ENCODE peak calls at places on chromosomes 3 and 15, in five cellular contexts. One of them, this sample, is unnamed.

GRCh38 chr3:67176396-67176795 is 178.3 kb downstream of the KBTBD8 start:
- DNase-seq in H54: no peak
- DNase-seq in body of pancreas: no peak
- DNase-seq in Peyer's patch: no peak
- DNase-seq in transverse colon: no peak
- DNase-seq in this sample: no peak

GRCh38 chr3:197495499-197495898 is 60.3 kb downstream of the BDH1 start:
- DNase-seq in H54: no peak
- DNase-seq in body of pancreas: no peak
- DNase-seq in Peyer's patch: no peak
- DNase-seq in transverse colon: no peak
- DNase-seq in this sample: no peak

GRCh38 chr15:100114526-100114925 is 227.2 kb downstream of the ADAMTS17 start:
- DNase-seq in H54: no peak
- DNase-seq in body of pancreas: peak; percentile 40
- DNase-seq in Peyer's patch: peak; percentile 20
- DNase-seq in transverse colon: no peak
- DNase-seq in this sample: no peak

GRCh38 chr3:30760040-30760439 is 134.4 kb downstream of the GADL1 start:
- DNase-seq in H54: no peak
- DNase-seq in body of pancreas: no peak
- DNase-seq in Peyer's patch: no peak
- DNase-seq in transverse colon: no peak
- DNase-seq in this sample: no peak

GRCh38 chr3:99896482-99896881 is 78.8 kb downstream of the CMSS1 start:
- DNase-seq in H54: no peak
- DNase-seq in body of pancreas: no peak
- DNase-seq in Peyer's patch: no peak
- DNase-seq in transverse colon: no peak
- DNase-seq in this sample: no peak

GRCh38 chr3:186921578-186921977 is 8.7 kb upstream of the ST6GAL1 start:
- DNase-seq in H54: no peak
- DNase-seq in body of pancreas: no peak
- DNase-seq in Peyer's patch: no peak
- DNase-seq in transverse colon: no peak
- DNase-seq in this sample: no peak

GRCh38 chr3:15436246-15436645 is 8.8 kb downstream of the EAF1 start:
- DNase-seq in H54: no peak
- DNase-seq in body of pancreas: no peak
- DNase-seq in Peyer's patch: no peak
- DNase-seq in transverse colon: no peak
- DNase-seq in this sample: no peak

GRCh38 chr15:99105516-99106341 is 849 bp downstream of the SYNM start:
- DNase-seq in H54: no peak
- DNase-seq in body of pancreas: peak; percentile 42
- DNase-seq in Peyer's patch: peak; percentile 68
- DNase-seq in transverse colon: peak; percentile 37
- DNase-seq in this sample: no peak

GRCh38 chr3:36493051-36493450 is 112.7 kb downstream of the STAC start:
- DNase-seq in H54: no peak
- DNase-seq in body of pancreas: no peak
- DNase-seq in Peyer's patch: no peak
- DNase-seq in transverse colon: no peak
- DNase-seq in this sample: no peak

GRCh38 chr3:158531334-158531733 is 39.7 kb upstream of the MLF1 start:
- DNase-seq in H54: no peak
- DNase-seq in body of pancreas: no peak
- DNase-seq in Peyer's patch: no peak
- DNase-seq in transverse colon: no peak
- DNase-seq in this sample: no peak

GRCh38 chr15:30043211-30043655 is 39.5 kb upstream of the GOLGA8J start:
- DNase-seq in H54: no peak
- DNase-seq in body of pancreas: no peak
- DNase-seq in Peyer's patch: no peak
- DNase-seq in transverse colon: no peak
- DNase-seq in this sample: no peak

GRCh38 chr3:42014443-42014945 is 52.6 kb upstream of the ULK4 start:
- DNase-seq in H54: no peak
- DNase-seq in body of pancreas: no peak
- DNase-seq in Peyer's patch: no peak
- DNase-seq in transverse colon: peak; percentile 26
- DNase-seq in this sample: no peak

GRCh38 chr3:139975592-139976360 is 40.8 kb downstream of the CLSTN2 start:
- DNase-seq in H54: no peak
- DNase-seq in body of pancreas: no peak
- DNase-seq in Peyer's patch: no peak
- DNase-seq in transverse colon: no peak
- DNase-seq in this sample: no peak

GRCh38 chr3:80492162-80492561 is 724.4 kb upstream of the ROBO1 start:
- DNase-seq in H54: no peak
- DNase-seq in body of pancreas: no peak
- DNase-seq in Peyer's patch: no peak
- DNase-seq in transverse colon: no peak
- DNase-seq in this sample: no peak

GRCh38 chr3:183317271-183317670 is 64.2 kb downstream of the B3GNT5 start:
- DNase-seq in H54: no peak
- DNase-seq in body of pancreas: no peak
- DNase-seq in Peyer's patch: no peak
- DNase-seq in transverse colon: no peak
- DNase-seq in this sample: no peak

GRCh38 chr3:38163117-38163870 is 2.0 kb upstream of the OXSR1 start:
- DNase-seq in H54: no peak
- DNase-seq in body of pancreas: no peak
- DNase-seq in Peyer's patch: no peak
- DNase-seq in transverse colon: no peak
- DNase-seq in this sample: peak; percentile 50

GRCh38 chr15:63188247-63188936 is 1.0 kb upstream of the RAB8B start:
- DNase-seq in H54: no peak
- DNase-seq in body of pancreas: no peak
- DNase-seq in Peyer's patch: no peak
- DNase-seq in transverse colon: no peak
- DNase-seq in this sample: no peak

GRCh38 chr3:196080517-196080841 is 1.4 kb downstream of the TFRC start:
- DNase-seq in H54: no peak
- DNase-seq in body of pancreas: no peak
- DNase-seq in Peyer's patch: peak; percentile 49
- DNase-seq in transverse colon: peak; percentile 38
- DNase-seq in this sample: no peak

GRCh38 chr3:1591327-1592028 is 498.7 kb downstream of the CNTN6 start:
- DNase-seq in H54: no peak
- DNase-seq in body of pancreas: no peak
- DNase-seq in Peyer's patch: no peak
- DNase-seq in transverse colon: no peak
- DNase-seq in this sample: no peak

GRCh38 chr3:50139308-50139707 is 15.8 kb upstream of the SEMA3F start:
- DNase-seq in H54: no peak
- DNase-seq in body of pancreas: no peak
- DNase-seq in Peyer's patch: no peak
- DNase-seq in transverse colon: no peak
- DNase-seq in this sample: no peak

GRCh38 chr3:134212898-134213665 is 37.6 kb downstream of the RYK start:
- DNase-seq in H54: peak; percentile 36
- DNase-seq in body of pancreas: peak; percentile 80
- DNase-seq in Peyer's patch: peak; percentile 84
- DNase-seq in transverse colon: peak; percentile 87
- DNase-seq in this sample: peak; percentile 97

GRCh38 chr3:30012941-30013543 is 593.4 kb upstream of the TGFBR2 start:
- DNase-seq in H54: peak; percentile 14
- DNase-seq in body of pancreas: peak; percentile 74
- DNase-seq in Peyer's patch: peak; percentile 53
- DNase-seq in transverse colon: peak; percentile 79
- DNase-seq in this sample: peak; percentile 68

GRCh38 chr15:70852501-70853269 is 1.3 kb downstream of the LARP6 start:
- DNase-seq in H54: peak; percentile 58
- DNase-seq in body of pancreas: no peak
- DNase-seq in Peyer's patch: no peak
- DNase-seq in transverse colon: no peak
- DNase-seq in this sample: no peak

GRCh38 chr3:81765425-81765824 is 4.0 kb upstream of the GBE1 start:
- DNase-seq in H54: no peak
- DNase-seq in body of pancreas: no peak
- DNase-seq in Peyer's patch: no peak
- DNase-seq in transverse colon: no peak
- DNase-seq in this sample: no peak

GRCh38 chr3:56680054-56680453 is 3.0 kb downstream of the TASOR start:
- DNase-seq in H54: no peak
- DNase-seq in body of pancreas: no peak
- DNase-seq in Peyer's patch: no peak
- DNase-seq in transverse colon: no peak
- DNase-seq in this sample: no peak

GRCh38 chr3:56681963-56682457 is 1.1 kb downstream of the TASOR start:
- DNase-seq in H54: no peak
- DNase-seq in body of pancreas: no peak
- DNase-seq in Peyer's patch: no peak
- DNase-seq in transverse colon: no peak
- DNase-seq in this sample: no peak

GRCh38 chr3:56684029-56684428 is 964 bp upstream of the TASOR start:
- DNase-seq in H54: no peak
- DNase-seq in body of pancreas: no peak
- DNase-seq in Peyer's patch: no peak
- DNase-seq in transverse colon: no peak
- DNase-seq in this sample: no peak

GRCh38 chr3:56683122-56683817 is at the start of gene TASOR:
- DNase-seq in H54: peak; percentile 84
- DNase-seq in body of pancreas: peak; percentile 82
- DNase-seq in Peyer's patch: peak; percentile 92
- DNase-seq in transverse colon: peak; percentile 86
- DNase-seq in this sample: peak; percentile 71

DNA sequence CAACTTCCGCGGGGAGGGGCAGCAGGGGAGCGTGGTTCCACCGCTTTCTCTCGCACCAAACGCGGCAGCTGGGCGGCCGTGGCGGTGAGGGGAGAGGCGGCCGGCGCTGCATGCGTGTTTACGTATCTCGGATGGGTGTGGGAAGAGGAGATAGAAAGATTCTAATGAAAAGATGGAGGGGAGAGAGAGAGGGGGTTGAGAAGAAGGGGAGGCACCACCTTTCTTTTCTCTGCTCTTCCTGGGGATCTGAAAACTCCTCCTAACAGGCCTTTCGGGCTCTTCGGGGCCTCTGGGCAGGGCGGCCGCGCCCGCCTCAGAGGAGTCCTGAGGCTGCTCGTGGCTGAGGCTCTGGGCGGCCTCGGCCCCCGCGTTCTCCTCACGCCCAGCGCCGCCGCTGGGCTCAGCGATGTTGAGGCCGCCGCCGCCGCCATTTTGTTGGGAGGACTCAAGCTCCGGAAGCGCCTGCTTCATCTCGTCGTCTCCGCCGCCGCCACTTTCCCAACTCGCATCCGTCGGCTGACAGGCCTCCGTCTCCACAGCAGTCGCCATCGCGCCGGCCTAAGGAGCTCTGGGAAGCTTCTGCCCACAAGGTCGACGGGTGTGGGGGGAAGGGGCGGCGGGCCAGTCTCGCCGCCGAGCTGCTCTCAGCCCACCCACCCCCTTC is 475 bp downstream of the TASOR start:
- DNase-seq in H54: peak; percentile 36
- DNase-seq in body of pancreas: peak; percentile 75
- DNase-seq in Peyer's patch: peak; percentile 83
- DNase-seq in transverse colon: peak; percentile 80
- DNase-seq in this sample: peak; percentile 95
- TF ChIP-seq POLR2A in H54: peak; percentile 63
- TF ChIP-seq POLR2A in body of pancreas: peak; percentile 46
- TF ChIP-seq POLR2A in Peyer's patch: peak; percentile 38
- TF ChIP-seq POLR2A in transverse colon: peak; percentile 73
- TF ChIP-seq POLR2A in this sample: no peak

GRCh38 chr3:125148836-125149235 is 63.7 kb downstream of the SLC12A8 start:
- DNase-seq in H54: no peak
- DNase-seq in body of pancreas: no peak
- DNase-seq in Peyer's patch: no peak
- DNase-seq in transverse colon: peak; percentile 41
- DNase-seq in this sample: no peak

GRCh38 chr3:125145751-125146475 is 66.6 kb downstream of the SLC12A8 start:
- DNase-seq in H54: no peak
- DNase-seq in body of pancreas: no peak
- DNase-seq in Peyer's patch: no peak
- DNase-seq in transverse colon: no peak
- DNase-seq in this sample: no peak

GRCh38 chr3:125148016-125148812 is 64.3 kb downstream of the SLC12A8 start:
- DNase-seq in H54: no peak
- DNase-seq in body of pancreas: no peak
- DNase-seq in Peyer's patch: no peak
- DNase-seq in transverse colon: no peak
- DNase-seq in this sample: no peak

GRCh38 chr3:125147491-125147820 is 65.1 kb downstream of the SLC12A8 start:
- DNase-seq in H54: no peak
- DNase-seq in body of pancreas: no peak
- DNase-seq in Peyer's patch: no peak
- DNase-seq in transverse colon: no peak
- DNase-seq in this sample: no peak

GRCh38 chr3:125146601-125147490 is 65.7 kb downstream of the SLC12A8 start:
- DNase-seq in H54: no peak
- DNase-seq in body of pancreas: peak; percentile 61
- DNase-seq in Peyer's patch: no peak
- DNase-seq in transverse colon: no peak
- DNase-seq in this sample: no peak
- TF ChIP-seq POLR2A in H54: no peak
- TF ChIP-seq POLR2A in body of pancreas: no peak
- TF ChIP-seq POLR2A in Peyer's patch: no peak
- TF ChIP-seq POLR2A in transverse colon: no peak
- TF ChIP-seq POLR2A in this sample: no peak

GRCh38 chr15:77107531-77108355 is 36.8 kb upstream of the TSPAN3 start:
- DNase-seq in H54: peak; percentile 13
- DNase-seq in body of pancreas: peak; percentile 57
- DNase-seq in Peyer's patch: peak; percentile 64
- DNase-seq in transverse colon: peak; percentile 62
- DNase-seq in this sample: peak; percentile 89
- TF ChIP-seq POLR2A in H54: no peak
- TF ChIP-seq POLR2A in body of pancreas: no peak
- TF ChIP-seq POLR2A in Peyer's patch: no peak
- TF ChIP-seq POLR2A in transverse colon: no peak
- TF ChIP-seq POLR2A in this sample: no peak

DNA sequence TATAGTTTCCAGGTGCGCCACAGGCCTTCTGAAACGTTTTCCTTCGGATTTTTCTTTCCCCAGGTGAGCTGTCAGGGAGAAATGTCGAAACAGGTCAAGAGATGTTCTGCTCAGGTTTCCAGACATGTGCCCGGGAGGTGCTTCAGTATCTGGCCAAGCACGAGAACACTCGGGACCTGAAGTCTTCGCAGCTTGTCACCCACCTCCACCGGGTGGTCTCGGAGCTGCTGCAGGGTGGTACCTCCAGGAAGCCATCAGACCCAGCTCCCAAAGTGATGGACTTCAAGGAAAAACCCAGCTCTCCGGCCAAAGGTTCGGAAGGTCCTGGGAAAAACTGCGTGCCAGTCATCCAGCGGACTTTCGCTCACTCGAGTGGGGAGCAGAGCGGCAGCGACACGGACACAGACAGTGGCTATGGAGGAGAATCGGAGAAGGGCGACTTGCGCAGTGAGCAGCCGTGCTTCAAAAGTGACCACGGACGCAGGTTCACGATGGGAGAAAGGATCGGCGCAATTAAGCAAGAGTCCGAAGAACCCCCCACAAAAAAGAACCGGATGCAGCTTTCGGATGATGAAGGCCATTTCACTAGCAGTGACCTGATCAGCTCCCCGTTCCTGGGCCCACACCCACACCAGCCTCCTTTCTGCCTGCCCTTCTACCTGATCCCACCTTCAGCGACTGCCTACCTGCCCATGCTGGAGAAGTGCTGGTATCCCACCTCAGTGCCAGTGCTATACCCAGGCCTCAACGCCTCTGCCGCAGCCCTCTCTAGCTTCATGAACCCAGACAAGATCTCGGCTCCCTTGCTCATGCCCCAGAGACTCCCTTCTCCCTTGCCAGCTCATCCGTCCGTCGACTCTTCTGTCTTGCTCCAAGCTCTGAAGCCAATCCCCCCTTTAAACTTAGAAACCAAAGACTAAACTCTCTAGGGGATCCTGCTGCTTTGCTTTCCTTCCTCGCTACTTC is 3.8 kb downstream of the BHLHE40 start:
- DNase-seq in H54: no peak
- DNase-seq in body of pancreas: peak; percentile 37
- DNase-seq in Peyer's patch: no peak
- DNase-seq in transverse colon: no peak
- DNase-seq in this sample: no peak
- TF ChIP-seq POLR2A in H54: no peak
- TF ChIP-seq POLR2A in body of pancreas: no peak
- TF ChIP-seq POLR2A in Peyer's patch: no peak
- TF ChIP-seq POLR2A in transverse colon: no peak
- TF ChIP-seq POLR2A in this sample: no peak